ENCODE peak calls at places on chromosomes 13 and 19, in five cellular contexts. U is dermis blood vessel endothelial cell; J is CD8-positive, alpha-beta memory T cell; Y is AG20443; I is lung microvascular endothelial cell. M is an unnamed sample.

GRCh38 chr13:24228852-24229458 is 68.4 kb downstream of the SPATA13 start:
- DNase-seq in I (peak), U (peak), Y (peak), J (no peak), M (peak)

GRCh38 chr13:99659234-99659633 is 158.0 kb downstream of the TM9SF2 start:
- DNase-seq in I (peak), J (no peak), U (no peak), Y (no peak), M (peak)

GRCh38 chr19:15468675-15469512 is 4.5 kb upstream of the RASAL3 start:
- DNase-seq in I (no peak), Y (no peak), J (no peak), U (no peak), M (peak)

GRCh38 chr19:8307400-8307964 is 676 bp downstream of the CD320 start:
- DNase-seq in U (peak), J (no peak), Y (no peak), I (no peak), M (no peak)

GRCh38 chr19:40923934-40924391 is 41.9 kb upstream of the CYP2A7 start:
- DNase-seq in Y (no peak), I (no peak), J (no peak), U (no peak), M (no peak)

GRCh38 chr19:44113138-44113783 is at the start of gene ZNF225:
- DNase-seq in I (peak), Y (peak), J (peak), U (peak), M (peak)

GRCh38 chr19:46621191-46622117 is 3.4 kb downstream of the PTGIR start:
- DNase-seq in J (no peak), U (no peak), I (no peak), Y (no peak), M (no peak)

GRCh38 chr13:63864171-63864902 is 2448.7 kb upstream of the PCDH20 start:
- DNase-seq in Y (no peak), U (no peak), I (no peak), J (no peak), M (no peak)

GRCh38 chr19:11268783-11269267 is 6.5 kb upstream of the DOCK6 start:
- DNase-seq in Y (no peak), I (peak), J (no peak), U (peak), M (peak)

GRCh38 chr13:55761986-55762385 is 1378.7 kb upstream of the PRR20A start:
- DNase-seq in U (no peak), I (no peak), Y (no peak), J (no peak), M (no peak)

GRCh38 chr13:80361883-80362327 is 21.0 kb upstream of the SPRY2 start:
- DNase-seq in J (no peak), U (peak), Y (no peak), I (no peak), M (peak)

GRCh38 chr19:10611907-10612306 is 13.4 kb upstream of the SLC44A2 start:
- DNase-seq in U (no peak), I (no peak), Y (peak), J (no peak), M (no peak)

GRCh38 chr19:10566658-10567410 is 1.0 kb upstream of the KRI1 start:
- DNase-seq in J (peak), Y (no peak), U (no peak), I (no peak), M (no peak)

GRCh38 chr13:103935117-103935516 is 868.9 kb upstream of the SLC10A2 start:
- DNase-seq in Y (no peak), I (no peak), J (no peak), U (no peak), M (no peak)

GRCh38 chr19:46728693-46729339 is 11.9 kb upstream of the PRKD2 start:
- DNase-seq in I (peak), Y (peak), U (peak), J (peak), M (peak)

GRCh38 chr19:35717665-35718344 is at the start of gene KMT2B:
- DNase-seq in J (no peak), Y (peak), I (no peak), U (no peak), M (no peak)

M was measured in endothelial cell of umbilical vein.